ENCODE peak calls at places on chromosomes 6 and 20, in five cellular contexts. One of them, this sample, is unnamed.

GRCh38 chr6:166106076-166106686 is 61.5 kb downstream of the TBXT start:
- DNase-seq in CD4-positive, alpha-beta memory T cell: no peak
- DNase-seq in psoas muscle: peak; percentile 69
- DNase-seq in neuronal stem cell: peak; percentile 69
- DNase-seq in left ventricle myocardium inferior: peak; percentile 74
- DNase-seq in this sample: peak; percentile 59

GRCh38 chr6:130725551-130725950 is 101.7 kb upstream of the SMLR1 start:
- DNase-seq in neuronal stem cell: no peak
- DNase-seq in left ventricle myocardium inferior: no peak
- DNase-seq in CD4-positive, alpha-beta memory T cell: no peak
- DNase-seq in psoas muscle: no peak
- DNase-seq in this sample: no peak

GRCh38 chr6:165717732-165718465 is 54.9 kb upstream of the PDE10A start:
- DNase-seq in neuronal stem cell: no peak
- DNase-seq in left ventricle myocardium inferior: no peak
- DNase-seq in psoas muscle: no peak
- DNase-seq in CD4-positive, alpha-beta memory T cell: no peak
- DNase-seq in this sample: no peak

GRCh38 chr20:43963872-43964791 is 49.5 kb downstream of the TOX2 start:
- DNase-seq in psoas muscle: peak; percentile 69
- DNase-seq in CD4-positive, alpha-beta memory T cell: peak; percentile 73
- DNase-seq in left ventricle myocardium inferior: peak; percentile 63
- DNase-seq in neuronal stem cell: no peak
- DNase-seq in this sample: peak; percentile 34

GRCh38 chr20:17431621-17432364 is 99.4 kb downstream of the BFSP1 start:
- DNase-seq in left ventricle myocardium inferior: peak; percentile 47
- DNase-seq in psoas muscle: peak; percentile 69
- DNase-seq in CD4-positive, alpha-beta memory T cell: peak; percentile 13
- DNase-seq in neuronal stem cell: peak; percentile 72
- DNase-seq in this sample: peak; percentile 54

GRCh38 chr6:53461041-53461656 is 83.8 kb downstream of the GCLC start:
- DNase-seq in psoas muscle: no peak
- DNase-seq in neuronal stem cell: no peak
- DNase-seq in left ventricle myocardium inferior: no peak
- DNase-seq in CD4-positive, alpha-beta memory T cell: no peak
- DNase-seq in this sample: no peak

GRCh38 chr20:51287628-51288413 is 254.7 kb downstream of the NFATC2 start:
- DNase-seq in psoas muscle: no peak
- DNase-seq in neuronal stem cell: no peak
- DNase-seq in CD4-positive, alpha-beta memory T cell: no peak
- DNase-seq in left ventricle myocardium inferior: no peak
- DNase-seq in this sample: no peak

GRCh38 chr6:139370047-139370706 is 4.3 kb downstream of the CITED2 start:
- DNase-seq in psoas muscle: no peak
- DNase-seq in left ventricle myocardium inferior: no peak
- DNase-seq in CD4-positive, alpha-beta memory T cell: peak; percentile 6
- DNase-seq in neuronal stem cell: peak; percentile 20
- DNase-seq in this sample: no peak

GRCh38 chr6:3906191-3907019 is 57.2 kb downstream of the FAM50B start:
- DNase-seq in left ventricle myocardium inferior: peak; percentile 58
- DNase-seq in neuronal stem cell: peak; percentile 37
- DNase-seq in CD4-positive, alpha-beta memory T cell: no peak
- DNase-seq in psoas muscle: peak; percentile 94
- DNase-seq in this sample: no peak

GRCh38 chr6:164415832-164416563 is 893.4 kb downstream of the C6orf118 start:
- DNase-seq in psoas muscle: no peak
- DNase-seq in neuronal stem cell: peak; percentile 29
- DNase-seq in left ventricle myocardium inferior: no peak
- DNase-seq in CD4-positive, alpha-beta memory T cell: no peak
- DNase-seq in this sample: no peak

GRCh38 chr20:62774762-62775161 is 21.5 kb upstream of the MRGBP start:
- DNase-seq in neuronal stem cell: no peak
- DNase-seq in CD4-positive, alpha-beta memory T cell: no peak
- DNase-seq in left ventricle myocardium inferior: no peak
- DNase-seq in psoas muscle: no peak
- DNase-seq in this sample: no peak

DNA sequence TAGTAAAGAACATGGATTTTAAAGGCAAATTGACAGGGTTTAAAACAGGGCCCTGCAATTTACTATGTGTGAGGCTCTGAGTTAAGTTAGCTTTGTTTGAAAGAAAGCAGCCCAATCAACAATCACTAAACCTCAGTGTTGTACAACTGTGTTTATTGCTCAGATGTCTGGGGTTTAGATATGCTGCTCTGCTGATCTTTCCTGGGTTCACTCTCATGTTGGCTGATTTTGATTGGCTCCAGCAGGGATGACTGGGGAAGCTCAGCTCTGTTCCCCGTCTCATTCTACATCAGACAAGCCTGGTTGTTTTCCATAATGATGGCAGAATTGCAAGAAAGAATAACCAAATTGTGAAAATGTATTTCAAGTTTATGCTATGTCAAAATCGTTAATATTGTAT is 10.9 kb downstream of the C6orf58 start:
- DNase-seq in psoas muscle: no peak
- DNase-seq in left ventricle myocardium inferior: no peak
- DNase-seq in CD4-positive, alpha-beta memory T cell: no peak
- DNase-seq in neuronal stem cell: no peak
- DNase-seq in this sample: no peak
- H3K4me1 ChIP-seq in psoas muscle: no peaks in the 10 kb centered on the region
- H3K4me1 ChIP-seq in left ventricle myocardium inferior: no peaks in the 10 kb centered on the region
- H3K4me1 ChIP-seq in CD4-positive, alpha-beta memory T cell: no peaks in the 10 kb centered on the region
- H3K4me1 ChIP-seq in neuronal stem cell: no peaks in the 10 kb centered on the region
- H3K4me1 ChIP-seq in this sample: no peaks in the 10 kb centered on the region

GRCh38 chr6:148747145-148747492 is 289 bp downstream of the UST start:
- DNase-seq in psoas muscle: peak; percentile 76
- DNase-seq in left ventricle myocardium inferior: peak; percentile 52
- DNase-seq in neuronal stem cell: peak; percentile 54
- DNase-seq in CD4-positive, alpha-beta memory T cell: no peak
- DNase-seq in this sample: peak; percentile 76
- H3K27ac ChIP-seq in psoas muscle: peak overlapping the region; percentile 57
- H3K27ac ChIP-seq in left ventricle myocardium inferior: peak overlapping the region; percentile 89
- H3K27ac ChIP-seq in neuronal stem cell: peak overlapping the region; percentile 83
- H3K27ac ChIP-seq in CD4-positive, alpha-beta memory T cell: peak overlapping the region; percentile 67
- H3K27ac ChIP-seq in this sample: peak overlapping the region; percentile 6

GRCh38 chr6:153015094-153015645 is 12.7 kb upstream of the MTRF1L start:
- DNase-seq in psoas muscle: no peak
- DNase-seq in left ventricle myocardium inferior: no peak
- DNase-seq in neuronal stem cell: no peak
- DNase-seq in CD4-positive, alpha-beta memory T cell: no peak
- DNase-seq in this sample: no peak

GRCh38 chr6:153013438-153013837 is 10.9 kb upstream of the MTRF1L start:
- DNase-seq in CD4-positive, alpha-beta memory T cell: no peak
- DNase-seq in psoas muscle: no peak
- DNase-seq in left ventricle myocardium inferior: no peak
- DNase-seq in neuronal stem cell: no peak
- DNase-seq in this sample: no peak

GRCh38 chr6:153016846-153017245 is 14.3 kb upstream of the MTRF1L start:
- DNase-seq in psoas muscle: no peak
- DNase-seq in CD4-positive, alpha-beta memory T cell: no peak
- DNase-seq in left ventricle myocardium inferior: no peak
- DNase-seq in neuronal stem cell: no peak
- DNase-seq in this sample: no peak

GRCh38 chr6:153012856-153013255 is 10.3 kb upstream of the MTRF1L start:
- DNase-seq in left ventricle myocardium inferior: no peak
- DNase-seq in CD4-positive, alpha-beta memory T cell: no peak
- DNase-seq in psoas muscle: no peak
- DNase-seq in neuronal stem cell: no peak
- DNase-seq in this sample: no peak

GRCh38 chr6:153018355-153018754 is 15.8 kb upstream of the MTRF1L start:
- DNase-seq in neuronal stem cell: no peak
- DNase-seq in left ventricle myocardium inferior: no peak
- DNase-seq in psoas muscle: no peak
- DNase-seq in CD4-positive, alpha-beta memory T cell: no peak
- DNase-seq in this sample: no peak
- H3K4me3 ChIP-seq in neuronal stem cell: no peak overlapping the region
- H3K4me3 ChIP-seq in left ventricle myocardium inferior: no peak overlapping the region
- H3K4me3 ChIP-seq in psoas muscle: no peak overlapping the region
- H3K4me3 ChIP-seq in CD4-positive, alpha-beta memory T cell: no peak overlapping the region
- H3K4me3 ChIP-seq in this sample: no peak overlapping the region

GRCh38 chr6:32189742-32190053 is 304 bp downstream of the PBX2 start:
- DNase-seq in CD4-positive, alpha-beta memory T cell: no peak
- DNase-seq in neuronal stem cell: no peak
- DNase-seq in left ventricle myocardium inferior: peak; percentile 44
- DNase-seq in psoas muscle: no peak
- DNase-seq in this sample: peak; percentile 80
- H3K4me1 ChIP-seq in CD4-positive, alpha-beta memory T cell: peaks cover 59% of the 10 kb centered on the region
- H3K4me1 ChIP-seq in neuronal stem cell: peaks cover 29% of the 10 kb centered on the region
- H3K4me1 ChIP-seq in left ventricle myocardium inferior: peaks cover 85% of the 10 kb centered on the region
- H3K4me1 ChIP-seq in psoas muscle: peaks cover 19% of the 10 kb centered on the region
- H3K4me1 ChIP-seq in this sample: no peaks in the 10 kb centered on the region

GRCh38 chr20:11207749-11208502 is 534.1 kb upstream of the JAG1 start:
- DNase-seq in CD4-positive, alpha-beta memory T cell: no peak
- DNase-seq in left ventricle myocardium inferior: no peak
- DNase-seq in neuronal stem cell: no peak
- DNase-seq in psoas muscle: no peak
- DNase-seq in this sample: peak; percentile 76
- H3K27ac ChIP-seq in CD4-positive, alpha-beta memory T cell: no peak overlapping the region
- H3K27ac ChIP-seq in left ventricle myocardium inferior: no peak overlapping the region
- H3K27ac ChIP-seq in neuronal stem cell: no peak overlapping the region
- H3K27ac ChIP-seq in psoas muscle: no peak overlapping the region
- H3K27ac ChIP-seq in this sample: no peak overlapping the region

DNA sequence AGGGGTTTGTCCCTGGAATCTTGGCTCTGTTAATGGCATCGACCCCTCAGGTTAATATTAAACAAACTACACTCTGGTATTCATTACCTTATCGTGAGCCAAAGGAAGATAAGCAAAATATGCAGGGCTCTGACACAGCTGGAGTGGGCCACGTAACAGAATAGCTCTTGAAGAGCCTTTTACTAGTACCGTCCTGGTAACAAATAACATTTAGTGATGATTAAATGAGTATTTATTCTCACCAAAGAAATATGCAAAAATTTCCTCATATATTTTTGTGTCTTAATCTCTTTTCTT is 20.1 kb upstream of the UTRN start:
- DNase-seq in neuronal stem cell: no peak
- DNase-seq in left ventricle myocardium inferior: no peak
- DNase-seq in CD4-positive, alpha-beta memory T cell: no peak
- DNase-seq in psoas muscle: no peak
- DNase-seq in this sample: no peak
- H3K4me3 ChIP-seq in neuronal stem cell: no peak overlapping the region
- H3K4me3 ChIP-seq in left ventricle myocardium inferior: no peak overlapping the region
- H3K4me3 ChIP-seq in CD4-positive, alpha-beta memory T cell: no peak overlapping the region
- H3K4me3 ChIP-seq in psoas muscle: no peak overlapping the region
- H3K4me3 ChIP-seq in this sample: no peak overlapping the region

DNA sequence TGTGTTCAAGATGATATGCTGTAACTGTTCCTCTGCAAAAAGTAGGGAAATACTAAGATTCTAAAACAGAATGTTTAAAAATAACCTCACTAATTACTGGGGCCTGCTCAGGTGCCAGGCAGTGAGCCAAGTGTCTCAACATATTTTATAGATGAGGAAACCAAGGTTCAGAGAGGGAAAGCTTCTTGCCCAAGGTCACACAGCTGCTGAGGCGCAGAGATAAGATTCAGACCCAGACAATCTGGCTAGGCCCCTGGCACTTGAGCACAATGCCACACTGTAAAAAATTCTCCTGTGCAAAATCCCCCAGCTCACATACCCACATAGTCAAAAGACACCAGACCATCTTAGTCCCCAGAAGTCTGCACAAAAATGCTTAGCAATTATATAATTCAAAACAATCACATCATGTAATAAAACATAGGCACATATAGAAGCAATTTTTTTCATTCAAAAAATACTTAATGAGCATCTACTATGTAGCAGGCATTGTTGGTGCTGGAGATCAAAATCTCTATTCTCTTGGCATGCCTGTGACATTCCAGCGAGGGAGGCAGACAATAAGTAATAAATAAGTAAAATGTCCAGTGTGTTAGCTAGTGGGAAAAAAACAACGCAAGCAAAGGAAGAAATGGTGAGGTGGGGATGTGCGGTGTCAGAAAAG is 10.3 kb downstream of the PREX1 start:
- DNase-seq in neuronal stem cell: no peak
- DNase-seq in CD4-positive, alpha-beta memory T cell: no peak
- DNase-seq in psoas muscle: no peak
- DNase-seq in left ventricle myocardium inferior: no peak
- DNase-seq in this sample: peak; percentile 31
- H3K4me1 ChIP-seq in neuronal stem cell: no peaks in the 10 kb centered on the region
- H3K4me1 ChIP-seq in CD4-positive, alpha-beta memory T cell: peaks cover 100% of the 10 kb centered on the region
- H3K4me1 ChIP-seq in psoas muscle: no peaks in the 10 kb centered on the region
- H3K4me1 ChIP-seq in left ventricle myocardium inferior: peaks cover 54% of the 10 kb centered on the region
- H3K4me1 ChIP-seq in this sample: no peaks in the 10 kb centered on the region

This sample was measured in aorta.